ENCODE peak calls at places on chromosomes 11 and 22, in four cellular contexts. One of them, this sample, is unnamed.

GRCh38 chr11:131760191-131760951 is 390.0 kb downstream of the NTM start:
- DNase-seq in heart left ventricle: peak; percentile 50
- DNase-seq in lower lobe of right lung: no peak
- DNase-seq in AG04449: no peak
- DNase-seq in this sample: peak; percentile 27

GRCh38 chr22:42902875-42903510 is 45.9 kb upstream of the ARFGAP3 start:
- DNase-seq in heart left ventricle: no peak
- DNase-seq in lower lobe of right lung: no peak
- DNase-seq in AG04449: peak; percentile 34
- DNase-seq in this sample: no peak

GRCh38 chr22:25673721-25674120 is 68.3 kb upstream of the MYO18B start:
- DNase-seq in heart left ventricle: no peak
- DNase-seq in lower lobe of right lung: no peak
- DNase-seq in AG04449: no peak
- DNase-seq in this sample: no peak

GRCh38 chr11:9137293-9138132 is 46.1 kb upstream of the SCUBE2 start:
- DNase-seq in heart left ventricle: peak; percentile 67
- DNase-seq in lower lobe of right lung: peak; percentile 81
- DNase-seq in AG04449: no peak
- DNase-seq in this sample: peak; percentile 90

GRCh38 chr11:84384637-84385227 is 1098.6 kb upstream of the CCDC90B start:
- DNase-seq in heart left ventricle: no peak
- DNase-seq in lower lobe of right lung: no peak
- DNase-seq in AG04449: peak; percentile 21
- DNase-seq in this sample: peak; percentile 56

GRCh38 chr11:117597083-117597482 is 199.9 kb downstream of the DSCAML1 start:
- DNase-seq in heart left ventricle: peak; percentile 39
- DNase-seq in lower lobe of right lung: no peak
- DNase-seq in AG04449: no peak
- DNase-seq in this sample: no peak

GRCh38 chr22:40654522-40655167 is 18.1 kb upstream of the MRTFA start:
- DNase-seq in heart left ventricle: peak; percentile 74
- DNase-seq in lower lobe of right lung: no peak
- DNase-seq in AG04449: no peak
- DNase-seq in this sample: peak; percentile 52

GRCh38 chr11:14318581-14318981 is 40.4 kb downstream of the RRAS2 start:
- DNase-seq in heart left ventricle: no peak
- DNase-seq in lower lobe of right lung: no peak
- DNase-seq in AG04449: no peak
- DNase-seq in this sample: no peak

GRCh38 chr22:38766076-38766777 is 10.4 kb upstream of the SUN2 start:
- DNase-seq in heart left ventricle: no peak
- DNase-seq in lower lobe of right lung: peak; percentile 63
- DNase-seq in AG04449: no peak
- DNase-seq in this sample: peak; percentile 82

GRCh38 chr11:118091690-118092089 is 4.9 kb upstream of the SMIM35 start:
- DNase-seq in heart left ventricle: no peak
- DNase-seq in lower lobe of right lung: no peak
- DNase-seq in AG04449: no peak
- DNase-seq in this sample: no peak

GRCh38 chr11:1236316-1237127 is 13.7 kb downstream of the MUC5B start:
- DNase-seq in heart left ventricle: no peak
- DNase-seq in lower lobe of right lung: no peak
- DNase-seq in AG04449: no peak
- DNase-seq in this sample: peak; percentile 9

GRCh38 chr11:23078289-23078971 is 218.2 kb upstream of the CCDC179 start:
- DNase-seq in heart left ventricle: no peak
- DNase-seq in lower lobe of right lung: no peak
- DNase-seq in AG04449: peak; percentile 21
- DNase-seq in this sample: no peak

GRCh38 chr11:120125005-120125404 is 12.9 kb downstream of the TRIM29 start:
- DNase-seq in heart left ventricle: no peak
- DNase-seq in lower lobe of right lung: peak; percentile 25
- DNase-seq in AG04449: no peak
- DNase-seq in this sample: no peak

GRCh38 chr11:123449436-123449835 is 19.4 kb downstream of the GRAMD1B start:
- DNase-seq in heart left ventricle: no peak
- DNase-seq in lower lobe of right lung: no peak
- DNase-seq in AG04449: no peak
- DNase-seq in this sample: no peak

GRCh38 chr22:44709881-44710400 is 7.9 kb downstream of the PRR5 start:
- DNase-seq in heart left ventricle: no peak
- DNase-seq in lower lobe of right lung: no peak
- DNase-seq in AG04449: no peak
- DNase-seq in this sample: no peak

GRCh38 chr11:6654281-6655019 is 1.2 kb downstream of the DCHS1 start:
- DNase-seq in heart left ventricle: peak; percentile 45
- DNase-seq in lower lobe of right lung: no peak
- DNase-seq in AG04449: no peak
- DNase-seq in this sample: peak; percentile 47

GRCh38 chr11:14577835-14578529 is 57.8 kb upstream of the PSMA1 start:
- DNase-seq in heart left ventricle: no peak
- DNase-seq in lower lobe of right lung: no peak
- DNase-seq in AG04449: no peak
- DNase-seq in this sample: no peak

DNA sequence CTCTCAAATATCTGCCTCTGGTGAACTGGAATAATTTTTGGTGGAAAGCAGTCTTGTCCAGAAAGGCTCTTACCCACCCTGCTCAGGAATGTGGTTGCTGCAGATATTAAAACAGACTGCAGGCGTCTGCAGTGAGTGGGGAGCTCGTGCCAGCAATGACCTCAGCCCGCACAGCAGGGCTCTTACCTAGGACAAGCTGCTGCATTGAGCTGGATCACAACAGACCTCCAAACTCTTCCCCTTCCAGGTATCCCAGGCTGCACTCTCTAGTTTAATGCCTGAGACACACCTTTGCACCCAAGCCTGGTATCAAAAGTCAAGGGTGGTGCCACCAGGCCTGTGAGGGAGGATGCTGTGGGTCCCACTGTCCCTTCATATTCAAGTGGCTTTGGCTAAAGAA is 69.7 kb upstream of the CDON start:
- DNase-seq in heart left ventricle: no peak
- DNase-seq in lower lobe of right lung: peak; percentile 89
- DNase-seq in AG04449: no peak
- DNase-seq in this sample: no peak
- TF ChIP-seq CTCF in heart left ventricle: no peak
- TF ChIP-seq CTCF in lower lobe of right lung: no peak
- TF ChIP-seq CTCF in AG04449: no peak
- TF ChIP-seq CTCF in this sample: no peak

GRCh38 chr22:29341849-29342127 is 26.3 kb upstream of the RASL10A start:
- DNase-seq in heart left ventricle: no peak
- DNase-seq in lower lobe of right lung: no peak
- DNase-seq in AG04449: no peak
- DNase-seq in this sample: no peak
- TF ChIP-seq CTCF in heart left ventricle: no peak
- TF ChIP-seq CTCF in lower lobe of right lung: no peak
- TF ChIP-seq CTCF in AG04449: no peak
- TF ChIP-seq CTCF in this sample: no peak

DNA sequence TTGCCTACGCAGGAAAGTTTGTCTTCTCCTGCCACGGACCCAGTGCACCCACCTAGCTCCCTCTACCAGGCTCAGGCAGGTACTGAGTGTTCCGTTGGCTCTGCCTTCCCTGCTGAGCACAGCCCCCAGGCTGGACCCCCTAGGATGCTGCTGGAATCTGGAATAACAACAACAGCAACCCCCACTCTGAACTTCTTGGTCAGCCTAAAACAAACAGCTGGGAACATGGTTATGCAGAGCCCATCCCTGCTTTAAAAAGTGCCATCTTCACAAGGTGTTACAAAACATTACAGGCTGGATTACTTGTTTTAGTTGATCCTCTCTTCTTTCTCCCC is 1.8 kb downstream of the OPCML start:
- DNase-seq in heart left ventricle: no peak
- DNase-seq in lower lobe of right lung: no peak
- DNase-seq in AG04449: no peak
- DNase-seq in this sample: no peak
- TF ChIP-seq CTCF in heart left ventricle: no peak
- TF ChIP-seq CTCF in lower lobe of right lung: no peak
- TF ChIP-seq CTCF in AG04449: no peak
- TF ChIP-seq CTCF in this sample: no peak

GRCh38 chr11:111542606-111543275 is 2.2 kb downstream of the LAYN start:
- DNase-seq in heart left ventricle: no peak
- DNase-seq in lower lobe of right lung: no peak
- DNase-seq in AG04449: no peak
- DNase-seq in this sample: no peak
- TF ChIP-seq CTCF in heart left ventricle: no peak
- TF ChIP-seq CTCF in lower lobe of right lung: no peak
- TF ChIP-seq CTCF in AG04449: no peak
- TF ChIP-seq CTCF in this sample: no peak

GRCh38 chr11:66334605-66335442 is 1.4 kb downstream of the RIN1 start:
- DNase-seq in heart left ventricle: no peak
- DNase-seq in lower lobe of right lung: peak; percentile 55
- DNase-seq in AG04449: no peak
- DNase-seq in this sample: peak; percentile 40

GRCh38 chr11:66338276-66339162 is 2.3 kb upstream of the RIN1 start:
- DNase-seq in heart left ventricle: no peak
- DNase-seq in lower lobe of right lung: peak; percentile 42
- DNase-seq in AG04449: no peak
- DNase-seq in this sample: no peak

GRCh38 chr11:66337103-66337899 is 1.1 kb upstream of the RIN1 start:
- DNase-seq in heart left ventricle: no peak
- DNase-seq in lower lobe of right lung: peak; percentile 46
- DNase-seq in AG04449: no peak
- DNase-seq in this sample: peak; percentile 62

GRCh38 chr11:66335531-66336233 is 552 bp downstream of the RIN1 start:
- DNase-seq in heart left ventricle: no peak
- DNase-seq in lower lobe of right lung: peak; percentile 52
- DNase-seq in AG04449: no peak
- DNase-seq in this sample: no peak

GRCh38 chr11:66336234-66337102 is at the start of gene RIN1:
- DNase-seq in heart left ventricle: no peak
- DNase-seq in lower lobe of right lung: peak; percentile 65
- DNase-seq in AG04449: peak; percentile 71
- DNase-seq in this sample: peak; percentile 61
- TF ChIP-seq CTCF in heart left ventricle: peak; percentile 34
- TF ChIP-seq CTCF in lower lobe of right lung: peak; percentile 22
- TF ChIP-seq CTCF in AG04449: peak; percentile 29
- TF ChIP-seq CTCF in this sample: no peak

DNA sequence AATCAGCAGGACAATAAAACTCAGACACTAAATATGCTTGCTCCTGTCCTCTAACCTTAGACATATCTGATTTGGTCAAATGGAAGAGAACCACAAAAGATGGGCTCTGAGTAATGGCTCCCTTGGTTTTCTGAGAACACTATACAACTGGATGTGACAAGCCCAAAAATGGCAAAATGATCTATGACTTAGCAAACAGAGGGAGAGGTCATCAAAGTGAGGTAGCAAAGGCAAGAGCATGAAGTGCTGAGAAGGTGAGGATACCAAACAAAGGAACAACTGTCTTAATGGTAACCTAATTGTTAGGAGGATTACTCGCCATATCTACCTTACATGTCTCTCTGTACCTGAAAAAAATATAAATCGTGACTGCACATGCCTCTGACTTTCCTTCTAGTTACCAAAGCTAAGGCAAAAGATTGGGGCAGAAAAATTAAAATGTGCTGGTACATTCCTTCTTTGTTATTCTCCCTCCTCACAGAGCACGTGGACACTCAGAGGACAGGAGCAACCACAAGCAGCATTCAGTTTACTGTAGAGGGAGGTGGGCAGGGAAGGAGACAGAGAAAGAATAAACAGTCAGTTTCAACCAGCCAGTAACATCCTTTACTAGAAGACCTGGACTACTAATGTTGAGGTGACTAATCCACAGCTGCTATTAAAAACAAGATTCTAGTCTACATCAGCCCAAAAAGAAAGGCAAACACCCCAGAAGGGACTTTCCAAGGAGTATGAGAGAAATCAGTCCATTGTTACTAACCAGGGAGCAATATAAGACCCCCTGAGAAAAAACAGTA is 88.8 kb downstream of the AMBRA1 start:
- DNase-seq in heart left ventricle: no peak
- DNase-seq in lower lobe of right lung: no peak
- DNase-seq in AG04449: peak; percentile 16
- DNase-seq in this sample: no peak
- TF ChIP-seq CTCF in heart left ventricle: no peak
- TF ChIP-seq CTCF in lower lobe of right lung: no peak
- TF ChIP-seq CTCF in AG04449: no peak
- TF ChIP-seq CTCF in this sample: no peak

GRCh38 chr22:21022507-21022906 is 7.5 kb downstream of the P2RX6 start:
- DNase-seq in heart left ventricle: no peak
- DNase-seq in lower lobe of right lung: no peak
- DNase-seq in AG04449: no peak
- DNase-seq in this sample: no peak

GRCh38 chr22:21020802-21021429 is 6.0 kb downstream of the P2RX6 start:
- DNase-seq in heart left ventricle: no peak
- DNase-seq in lower lobe of right lung: no peak
- DNase-seq in AG04449: no peak
- DNase-seq in this sample: no peak

GRCh38 chr22:21025763-21026755 is 6.3 kb downstream of the SLC7A4 start:
- DNase-seq in heart left ventricle: no peak
- DNase-seq in lower lobe of right lung: no peak
- DNase-seq in AG04449: no peak
- DNase-seq in this sample: no peak

GRCh38 chr22:21025266-21025665 is 7.1 kb downstream of the SLC7A4 start:
- DNase-seq in heart left ventricle: no peak
- DNase-seq in lower lobe of right lung: no peak
- DNase-seq in AG04449: no peak
- DNase-seq in this sample: no peak

GRCh38 chr22:21022955-21023614 is 8.1 kb downstream of the P2RX6 start:
- DNase-seq in heart left ventricle: no peak
- DNase-seq in lower lobe of right lung: no peak
- DNase-seq in AG04449: no peak
- DNase-seq in this sample: no peak
- TF ChIP-seq CTCF in heart left ventricle: no peak
- TF ChIP-seq CTCF in lower lobe of right lung: no peak
- TF ChIP-seq CTCF in AG04449: no peak
- TF ChIP-seq CTCF in this sample: no peak

GRCh38 chr11:62694455-62695167 is 5.3 kb upstream of the LRRN4CL start:
- DNase-seq in heart left ventricle: peak; percentile 80
- DNase-seq in lower lobe of right lung: peak; percentile 76
- DNase-seq in AG04449: no peak
- DNase-seq in this sample: peak; percentile 77
- TF ChIP-seq CTCF in heart left ventricle: peak; percentile 78
- TF ChIP-seq CTCF in lower lobe of right lung: peak; percentile 84
- TF ChIP-seq CTCF in AG04449: peak; percentile 84
- TF ChIP-seq CTCF in this sample: peak; percentile 84

DNA sequence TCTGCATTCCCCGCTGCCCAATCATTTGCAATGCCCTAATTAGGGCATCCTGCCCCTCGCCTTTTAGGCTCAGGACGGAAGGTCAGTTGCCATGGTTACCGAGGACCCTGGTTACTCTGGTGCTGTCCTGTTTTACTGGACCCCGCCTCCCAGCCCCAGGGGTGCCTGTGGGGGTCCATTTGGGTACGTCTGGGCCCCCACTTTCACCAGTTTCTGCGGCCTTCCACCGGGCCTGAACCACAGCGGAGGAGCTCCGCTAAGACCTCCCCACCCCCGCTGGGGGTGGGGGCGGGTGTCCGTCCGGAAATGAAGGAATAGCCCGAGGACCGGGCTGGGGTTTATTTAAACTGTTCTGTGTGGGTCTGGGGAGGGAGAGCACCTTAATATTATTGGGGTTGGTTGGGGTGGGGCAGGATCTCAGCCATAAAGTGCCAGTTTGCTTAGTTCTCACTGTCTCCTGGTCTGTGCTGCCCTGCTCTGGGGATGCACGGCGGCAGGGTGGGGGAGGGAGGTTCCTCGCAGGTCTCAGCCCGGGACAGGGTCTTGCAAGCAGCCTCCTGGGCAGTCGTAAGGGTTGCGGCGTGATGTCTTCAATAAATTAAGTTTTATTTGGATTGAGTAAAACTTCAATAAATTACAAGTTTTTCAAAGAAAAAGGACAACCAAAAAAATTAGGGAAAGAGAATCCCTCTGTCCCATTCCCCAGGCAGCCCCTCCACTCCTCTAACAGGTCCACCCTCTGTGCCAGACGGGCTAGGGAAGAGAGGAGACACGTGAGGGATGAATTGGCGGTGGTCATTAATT is 5.3 kb downstream of the PHOX2A start:
- DNase-seq in heart left ventricle: no peak
- DNase-seq in lower lobe of right lung: no peak
- DNase-seq in AG04449: no peak
- DNase-seq in this sample: no peak
- TF ChIP-seq CTCF in heart left ventricle: no peak
- TF ChIP-seq CTCF in lower lobe of right lung: no peak
- TF ChIP-seq CTCF in AG04449: no peak
- TF ChIP-seq CTCF in this sample: peak; percentile 46